ENCODE peak calls at places on chromosomes 11 and 22, in four cellular contexts. K is CD8-positive, alpha-beta T cell; U is IMR-90; B is SJSA1. R is an unnamed sample.

GRCh38 chr22:36385491-36386350 is 2.0 kb downstream of the MYH9 start:
- DNase-seq in K (no peak), U (no peak), B (peak), R (no peak)

GRCh38 chr11:129710423-129710822 is 105.2 kb upstream of the TMEM45B start:
- DNase-seq in B (no peak), K (no peak), U (no peak), R (no peak)

GRCh38 chr11:33779849-33780528 is 5.7 kb upstream of the FBXO3 start:
- DNase-seq in B (peak), K (no peak), U (peak), R (no peak)

GRCh38 chr11:20669833-20670684 is 673 bp downstream of the NELL1 start:
- DNase-seq in B (no peak), K (no peak), U (no peak), R (no peak)

GRCh38 chr11:128157423-128158298 is 429.7 kb downstream of the ETS1 start:
- DNase-seq in B (peak), U (peak), K (peak), R (no peak)

GRCh38 chr22:44045171-44045570 is 21.1 kb downstream of the PARVB start:
- DNase-seq in B (no peak), U (peak), K (no peak), R (no peak)

GRCh38 chr22:46737976-46738641 is at the start of gene CERK:
- DNase-seq in U (peak), K (peak), B (peak), R (peak)

GRCh38 chr11:18384157-18384641 is 10.2 kb upstream of the LDHA start:
- DNase-seq in U (peak), B (peak), K (no peak), R (no peak)

GRCh38 chr11:74671520-74672196 is 59.6 kb downstream of the CHRDL2 start:
- DNase-seq in U (peak), B (peak), K (no peak), R (no peak)
- H3K27ac ChIP-seq in U (peak), B (peak), K (no peak), R (no peak)

GRCh38 chr22:41772645-41773044 is 27.8 kb upstream of the CCDC134 start:
- DNase-seq in U (peak), B (no peak), K (no peak), R (no peak)
- H3K27ac ChIP-seq in U (no peak), B (no peak), K (no peak), R (no peak)

GRCh38 chr11:67237574-67237973 is 28.7 kb upstream of the GRK2 start:
- DNase-seq in K (no peak), U (no peak), B (no peak), R (no peak)
- H3K27ac ChIP-seq in K (no peak), U (no peak), B (no peak), R (no peak)

GRCh38 chr11:68145120-68145866 is 24.1 kb upstream of the CHKA start:
- DNase-seq in K (no peak), B (no peak), U (no peak), R (no peak)
- H3K27ac ChIP-seq in K (no peak), B (no peak), U (no peak), R (no peak)

GRCh38 chr11:32451808-32452207 is 16.5 kb upstream of the WT1 start:
- DNase-seq in U (no peak), B (no peak), K (no peak), R (no peak)
- H3K27ac ChIP-seq in U (no peak), B (no peak), K (no peak), R (no peak)

GRCh38 chr22:50275181-50276055 is 5.2 kb upstream of the MAPK11 start:
- DNase-seq in K (no peak), U (no peak), B (no peak), R (no peak)
- H3K27ac ChIP-seq in K (no peak), U (no peak), B (no peak), R (no peak)

GRCh38 chr11:44559207-44559943 is 6.1 kb upstream of the CD82 start:
- DNase-seq in B (no peak), K (no peak), U (no peak), R (no peak)

GRCh38 chr11:44563716-44564115 is 1.7 kb upstream of the CD82 start:
- DNase-seq in U (peak), B (peak), K (no peak), R (no peak)

GRCh38 chr11:44562836-44563460 is 2.5 kb upstream of the CD82 start:
- DNase-seq in B (no peak), U (no peak), K (no peak), R (no peak)

GRCh38 chr11:44561964-44562734 is 3.3 kb upstream of the CD82 start:
- DNase-seq in U (no peak), B (no peak), K (no peak), R (no peak)

GRCh38 chr11:44561275-44561781 is 4.1 kb upstream of the CD82 start:
- DNase-seq in K (no peak), B (no peak), U (peak), R (no peak)
- H3K27ac ChIP-seq in K (no peak), B (no peak), U (no peak), R (no peak)

DNA sequence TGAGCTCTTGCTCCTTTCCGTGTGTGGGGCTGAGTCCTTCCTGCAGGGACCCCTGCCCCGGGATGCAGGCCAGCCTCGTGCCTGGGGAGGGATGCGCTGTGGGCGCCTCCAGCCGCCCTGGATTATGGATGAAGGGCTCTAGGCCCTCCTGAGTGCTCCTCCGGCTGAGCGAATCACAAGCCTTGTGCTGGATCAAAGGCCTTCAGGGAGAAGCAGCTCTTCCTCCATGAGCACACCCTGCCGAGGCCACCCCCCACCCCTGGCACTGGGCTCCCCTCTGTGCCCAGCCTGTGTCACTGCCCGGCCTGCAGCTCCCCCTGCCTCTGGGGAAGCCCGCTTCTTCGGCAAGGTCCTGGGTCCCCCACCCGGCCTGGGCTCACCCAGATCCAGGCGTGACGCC is 43.8 kb downstream of the BRSK2 start:
- DNase-seq in K (no peak), B (no peak), U (no peak), R (no peak)
- H3K27ac ChIP-seq in K (no peak), B (no peak), U (no peak), R (no peak)

R was measured in caudate nucleus.